ENCODE peak calls at places on chromosomes 5 and 9, in nine cellular contexts. O is H9, S is HCT116, B is hepatocyte, Y is PC-3, D is MM.1S, G is Karpas-422, M is IMR-90, P is GM23248. N is an unnamed sample. For H3K27me3, the result is how much of the 10 kb centered on the place peaks cover.

GRCh38 chr9:137388589-137389427 is 34.2 kb downstream of the EXD3 start:
- DNase-seq in D (no peak), O (peak), M (no peak), P (no peak), S (no peak), Y (no peak), B (no peak), G (no peak), N (no peak)

GRCh38 chr5:97165726-97166125 is 17.3 kb downstream of the RIOK2 start:
- DNase-seq in Y (no peak), G (no peak), B (peak), O (no peak), D (no peak), P (no peak), M (no peak), S (no peak), N (no peak)

GRCh38 chr5:126956991-126957390 is 73.4 kb downstream of the MARCHF3 start:
- DNase-seq in M (no peak), O (no peak), D (no peak), P (no peak), S (no peak), B (no peak), Y (no peak), G (no peak), N (no peak)

GRCh38 chr9:35798658-35799366 is 7.4 kb downstream of the NPR2 start:
- DNase-seq in O (no peak), P (peak), M (peak), D (peak), Y (peak), G (no peak), B (peak), S (no peak), N (no peak)

GRCh38 chr5:103270581-103270980 is 12.0 kb downstream of the MACIR start:
- DNase-seq in D (no peak), M (no peak), S (no peak), Y (no peak), P (no peak), B (no peak), G (no peak), O (no peak), N (no peak)

GRCh38 chr5:6449465-6450158 is 953 bp downstream of the UBE2QL1 start:
- DNase-seq in Y (no peak), G (no peak), P (no peak), S (no peak), O (no peak), D (peak), M (no peak), B (no peak), N (no peak)

GRCh38 chr5:148687427-148687826 is 33.1 kb upstream of the HTR4 start:
- DNase-seq in Y (peak), S (peak), O (peak), P (peak), B (peak), M (peak), D (peak), G (peak), N (peak)

GRCh38 chr9:69797680-69798079 is 22.9 kb upstream of the CFAP95 start:
- DNase-seq in D (no peak), P (no peak), O (no peak), S (no peak), G (no peak), M (no peak), Y (no peak), B (no peak), N (no peak)

GRCh38 chr9:113223963-113224362 is 2.6 kb downstream of the SLC31A1 start:
- DNase-seq in S (no peak), B (no peak), P (peak), Y (no peak), G (peak), O (no peak), M (peak), D (no peak), N (no peak)

GRCh38 chr9:124222918-124223720 is 34.6 kb upstream of the NEK6 start:
- DNase-seq in D (no peak), S (no peak), G (peak), B (peak), P (peak), Y (peak), O (no peak), M (peak), N (no peak)

GRCh38 chr5:81853005-81853357 is 102.1 kb upstream of the SSBP2 start:
- DNase-seq in D (peak), M (no peak), P (no peak), S (no peak), O (no peak), Y (no peak), G (no peak), B (no peak), N (no peak)

GRCh38 chr5:121031487-121031886 is 567.4 kb downstream of the PRR16 start:
- DNase-seq in P (peak), G (no peak), O (no peak), D (no peak), S (no peak), Y (no peak), M (no peak), B (peak), N (peak)

GRCh38 chr9:23825700-23826099 is 340 bp downstream of the ELAVL2 start:
- DNase-seq in S (no peak), G (no peak), P (peak), Y (no peak), M (no peak), D (no peak), O (no peak), B (no peak), N (no peak)

GRCh38 chr5:132294728-132295504 is 722 bp downstream of the SLC22A4 start:
- DNase-seq in B (peak), M (peak), Y (peak), P (peak), G (no peak), S (peak), O (peak), D (peak), N (peak)

GRCh38 chr5:129217179-129217578 is 122.6 kb downstream of the ISOC1 start:
- DNase-seq in S (no peak), D (no peak), B (no peak), P (no peak), G (peak), M (no peak), Y (no peak), O (no peak), N (no peak)

GRCh38 chr5:40210705-40211104 is 469.0 kb upstream of the PTGER4 start:
- DNase-seq in S (no peak), M (no peak), P (no peak), B (no peak), Y (no peak), G (no peak), D (no peak), O (no peak), N (no peak)

GRCh38 chr9:15250013-15250412 is 57.0 kb downstream of the TTC39B start:
- DNase-seq in B (no peak), O (no peak), D (no peak), Y (no peak), P (no peak), S (no peak), G (no peak), M (no peak), N (no peak)

GRCh38 chr9:95726756-95727155 is 148.7 kb upstream of the ERCC6L2 start:
- DNase-seq in B (peak), S (peak), G (peak), M (peak), Y (peak), O (no peak), P (peak), D (peak), N (no peak)

GRCh38 chr9:95724253-95724991 is 151.1 kb upstream of the ERCC6L2 start:
- DNase-seq in M (no peak), Y (no peak), P (no peak), G (no peak), O (no peak), D (peak), B (no peak), S (no peak), N (peak)

GRCh38 chr9:95722141-95722540 is 153.3 kb upstream of the ERCC6L2 start:
- DNase-seq in P (no peak), G (no peak), D (no peak), Y (no peak), M (no peak), S (no peak), B (no peak), O (no peak), N (no peak)

GRCh38 chr9:95727947-95728546 is 147.4 kb upstream of the ERCC6L2 start:
- DNase-seq in S (no peak), Y (no peak), M (no peak), G (no peak), P (no peak), O (no peak), D (no peak), B (no peak), N (no peak)

GRCh38 chr9:95725045-95725444 is 150.4 kb upstream of the ERCC6L2 start:
- DNase-seq in B (peak), D (no peak), S (no peak), P (no peak), Y (no peak), O (no peak), G (no peak), M (no peak), N (no peak)
- H3K4me2 ChIP-seq in B (peak), D (no peak), S (no peak), P (no peak), Y (no peak), O (no peak), G (no peak), M (no peak), N (no peak)

DNA sequence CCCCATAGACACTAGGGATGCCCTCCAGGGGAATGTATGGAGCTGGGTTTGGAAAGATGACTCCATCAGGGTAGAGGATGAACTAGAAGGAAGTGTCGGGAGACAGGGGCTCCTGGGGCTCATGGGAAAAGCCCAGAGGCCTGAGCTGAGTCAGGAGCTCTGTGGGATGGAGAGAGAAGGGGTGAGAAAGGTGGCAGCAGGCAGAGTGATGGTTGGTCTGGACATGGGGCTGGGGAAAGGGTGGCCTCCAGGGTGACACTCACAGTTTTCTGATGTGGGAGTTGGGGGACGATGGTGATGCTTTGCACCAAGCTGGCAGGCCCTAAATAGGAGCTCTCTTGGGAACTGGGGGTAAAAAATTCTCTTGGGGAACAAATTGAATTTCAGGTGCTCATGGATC is 213.5 kb upstream of the MVB12B start:
- DNase-seq in Y (no peak), P (no peak), D (no peak), B (no peak), M (no peak), O (peak), G (no peak), S (no peak), N (no peak)
- H3K27me3 ChIP-seq in Y (under half), P (under half), D (under half), B (under half), M (under half), O (under half), G (under half), S (half or more), N (under half)

DNA sequence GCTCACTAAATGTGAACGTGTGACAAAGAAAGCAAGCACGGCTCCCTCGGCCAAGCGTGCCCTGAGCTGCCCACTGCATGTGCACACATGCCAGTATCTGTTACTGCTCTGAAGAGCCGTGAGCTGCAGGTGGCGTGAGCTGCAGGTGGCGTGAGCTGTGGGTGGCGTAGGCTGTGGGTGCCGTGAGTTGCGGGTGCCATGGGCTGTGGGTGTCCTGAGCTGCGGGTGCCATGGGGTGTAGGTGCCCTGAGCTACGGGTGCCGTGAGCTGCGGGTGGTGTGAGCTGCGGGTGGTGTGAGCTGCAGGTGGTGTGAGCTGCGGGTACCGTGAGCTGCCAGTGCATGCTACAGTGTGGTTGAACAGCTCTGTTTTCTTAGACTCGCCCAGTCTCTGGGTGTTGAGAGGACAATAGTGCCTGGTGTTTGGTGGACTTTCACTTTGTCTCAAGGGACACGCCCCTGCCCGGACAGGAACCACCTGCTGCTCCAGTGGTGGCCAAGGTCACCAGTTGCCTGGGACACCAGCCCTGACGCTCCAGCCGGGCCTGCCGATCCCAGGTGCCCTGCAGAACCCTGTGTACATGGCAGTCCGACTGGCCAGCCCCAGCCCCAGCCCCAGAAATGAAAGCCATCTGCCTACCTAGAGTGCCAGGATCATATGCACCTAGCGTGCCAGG is 6.7 kb downstream of the CCDC187 start:
- DNase-seq in P (no peak), Y (peak), D (peak), O (no peak), M (no peak), B (no peak), G (no peak), S (no peak), N (no peak)
- H3K4me2 ChIP-seq in P (no peak), Y (peak), D (peak), O (no peak), M (no peak), B (no peak), G (no peak), S (peak), N (no peak)

GRCh38 chr5:177472460-177473441 is 683 bp downstream of the DBN1 start:
- DNase-seq in G (peak), S (no peak), O (no peak), Y (peak), D (no peak), P (peak), M (no peak), B (peak), N (peak)
- H3K27me3 ChIP-seq in G (under half), S (under half), O (under half), Y (under half), D (half or more), P (under half), M (under half), B (under half), N (under half)

GRCh38 chr9:129362287-129363098 is 184.4 kb upstream of the IER5L start:
- DNase-seq in S (no peak), B (peak), P (no peak), D (no peak), M (no peak), G (no peak), O (no peak), Y (peak), N (no peak)
- H3K4me2 ChIP-seq in S (peak), B (no peak), P (no peak), D (no peak), M (no peak), G (no peak), O (no peak), Y (no peak), N (no peak)

DNA sequence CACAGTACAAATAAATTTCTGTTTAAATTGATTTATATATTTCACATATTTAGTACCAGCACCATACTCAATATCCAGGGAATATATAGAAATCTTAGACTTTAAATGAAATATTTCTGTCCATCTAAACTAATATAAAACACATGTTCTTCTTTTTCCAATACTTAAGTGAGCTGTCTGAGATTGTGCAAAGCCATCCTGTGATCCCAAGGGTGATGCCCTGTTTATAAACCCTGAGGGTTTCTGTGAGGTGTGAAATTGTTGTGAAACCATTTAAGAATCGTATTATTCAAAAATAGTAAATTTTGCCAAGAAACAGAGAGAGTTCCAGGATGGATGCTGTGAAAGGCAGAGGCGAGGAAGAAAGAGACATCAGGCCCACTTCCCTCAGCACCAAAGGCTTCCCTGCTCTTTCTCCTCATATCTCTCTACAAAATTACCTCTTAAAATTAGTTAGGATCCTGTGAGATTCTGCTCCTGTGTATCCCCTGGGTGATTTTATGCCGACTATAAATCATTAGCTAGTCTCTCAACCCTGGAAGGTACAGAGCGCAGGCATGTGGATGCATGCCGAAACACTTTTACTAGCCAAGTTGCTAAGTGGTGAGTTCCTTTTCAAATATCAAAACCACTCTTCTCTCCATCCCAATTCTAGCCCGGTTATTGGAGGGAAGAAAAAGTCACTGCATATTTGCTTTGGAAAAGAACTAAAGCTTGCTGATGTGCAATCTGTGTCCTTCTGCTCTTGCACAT is 183.0 kb downstream of the GLIS3 start:
- DNase-seq in B (no peak), P (peak), O (no peak), D (no peak), G (no peak), Y (no peak), M (no peak), S (no peak), N (no peak)
- H3K27me3 ChIP-seq in B (under half), P (under half), O (under half), D (under half), G (under half), Y (under half), M (under half), S (under half), N (under half)

GRCh38 chr5:172172912-172173591 is 15.0 kb downstream of the STK10 start:
- DNase-seq in O (no peak), M (no peak), S (no peak), D (no peak), P (peak), Y (peak), G (no peak), B (no peak), N (no peak)
- H3K4me2 ChIP-seq in O (no peak), M (no peak), S (peak), D (no peak), P (no peak), Y (peak), G (no peak), B (no peak), N (no peak)

DNA sequence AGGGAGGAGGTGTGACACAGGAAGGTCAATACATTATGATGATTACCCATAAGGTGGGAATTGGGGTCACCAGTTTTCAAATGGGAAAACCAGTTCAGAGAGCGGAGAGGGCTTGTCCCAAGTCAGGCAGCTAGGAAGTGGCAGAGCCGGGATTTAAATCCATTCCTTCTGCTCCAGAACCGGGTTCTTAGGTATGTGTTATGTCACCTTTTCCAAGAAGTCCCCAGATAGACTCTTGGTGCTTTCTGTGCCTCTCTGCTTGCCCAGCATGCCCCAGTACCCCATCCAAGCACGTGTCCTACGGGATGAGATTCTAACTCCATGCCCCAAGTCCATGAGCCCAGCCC is 69.9 kb downstream of the LMX1B start:
- DNase-seq in B (no peak), G (no peak), P (no peak), O (no peak), Y (no peak), D (no peak), M (no peak), S (no peak), N (no peak)
- H3K27me3 ChIP-seq in B (half or more), G (under half), P (under half), O (under half), Y (under half), D (half or more), M (half or more), S (under half), N (under half)

DNA sequence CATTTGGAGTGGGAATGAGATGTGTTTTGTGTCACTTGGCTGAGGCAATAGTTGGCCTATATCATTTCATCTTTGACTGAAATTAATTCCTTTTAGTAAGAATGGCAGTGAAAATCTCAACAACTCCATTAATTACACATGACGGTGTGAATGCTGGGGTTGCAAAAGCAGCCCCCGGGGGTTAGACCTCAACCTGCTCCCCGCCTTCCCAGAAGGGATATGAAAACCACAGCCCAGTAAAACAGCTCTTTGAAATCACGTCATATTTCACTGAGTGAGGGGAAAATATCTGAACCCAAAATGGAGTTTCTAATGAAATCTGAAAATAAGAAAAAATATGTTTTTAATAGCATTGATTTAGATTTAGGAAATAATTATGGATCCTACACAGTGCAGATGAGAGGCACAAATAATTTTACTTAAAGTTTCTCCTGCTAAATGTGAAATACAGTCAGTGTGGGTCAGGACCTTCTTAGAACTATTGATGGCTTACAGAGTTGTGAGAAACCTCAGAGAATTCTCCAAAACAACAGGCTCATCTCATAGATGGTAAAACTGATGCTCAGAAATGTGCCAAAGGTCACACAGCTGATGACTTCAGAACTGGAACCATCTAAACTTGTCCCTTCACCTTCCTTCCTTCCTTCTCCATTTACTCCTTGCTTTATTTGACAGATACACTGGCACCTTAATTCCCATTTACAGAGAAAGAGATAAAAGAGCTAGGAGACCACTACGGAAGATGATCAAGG is 96.5 kb downstream of the SPOCK1 start:
- DNase-seq in G (no peak), D (no peak), P (no peak), B (no peak), M (no peak), Y (no peak), S (no peak), O (no peak), N (no peak)
- H3K4me2 ChIP-seq in G (no peak), D (no peak), P (no peak), B (no peak), M (no peak), Y (no peak), S (no peak), O (no peak), N (no peak)